ENCODE peak calls at places on chromosome 6, in four cellular contexts. H is stimulated activated CD8-positive, alpha-beta memory T cell treated with anti-CD3 and anti-CD28 coated beads, Interleukin-15, amount 100 ng/mL, for 48 hours; C is SK-MEL-5; Z is activated T-helper 9 cell treated with anti-CD3 and anti-CD28 coated beads, Interleukin-2, amount 50 U/mL, for 16 hours. E is an unnamed sample.

GRCh38 chr6:140153703-140154102 is 779.3 kb upstream of the CITED2 start:
- DNase-seq in C (peak; percentile 53), H (no peak), Z (no peak), E (no peak)

GRCh38 chr6:42451595-42452170 is at the start of gene TRERF1:
- DNase-seq in H (no peak), C (peak; percentile 45), Z (peak; percentile 27), E (peak; percentile 46)

GRCh38 chr6:54419885-54420284 is 111.6 kb downstream of the TINAG start:
- DNase-seq in Z (no peak), H (no peak), C (no peak), E (no peak)

GRCh38 chr6:107658920-107659879 is 164.9 kb downstream of the SCML4 start:
- DNase-seq in H (no peak), Z (no peak), C (peak; percentile 14), E (no peak)

GRCh38 chr6:125985522-125985921 is 818 bp upstream of the TRMT11 start:
- DNase-seq in H (no peak), C (no peak), Z (no peak), E (no peak)

GRCh38 chr6:45812937-45813336 is 202.7 kb downstream of the CLIC5 start:
- DNase-seq in Z (no peak), H (no peak), C (peak; percentile 91), E (peak; percentile 85)

GRCh38 chr6:107560657-107561056 is 70.7 kb downstream of the SOBP start:
- DNase-seq in C (no peak), H (no peak), Z (no peak), E (no peak)

GRCh38 chr6:121645100-121645745 is 209.8 kb downstream of the GJA1 start:
- DNase-seq in Z (no peak), C (no peak), H (peak; percentile 8), E (no peak)

GRCh38 chr6:24631671-24632070 is 14.3 kb downstream of the KIAA0319 start:
- DNase-seq in Z (no peak), C (no peak), H (no peak), E (no peak)

GRCh38 chr6:54192993-54193392 is 81.8 kb downstream of the MLIP start:
- DNase-seq in Z (no peak), H (no peak), C (no peak), E (no peak)

E was measured in pons.